ENCODE peak calls at places on chromosomes 4 and X, in nine cellular contexts. R is dermis microvascular lymphatic vessel endothelial cell; O is GM18507; X is left ventricle myocardium inferior; U is lung microvascular endothelial cell; M is activated CD4-positive, alpha-beta T cell treated with anti-CD3 and anti-CD28 coated beads, Interleukin-2, amount 50 U/mL, for 1 hour; A is NCI-H460; C is non-pigmented ciliary epithelial cell; L is T-helper 2 cell. T is an unnamed sample.

GRCh38 chrX:24081661-24082154 is 27.0 kb downstream of the EIF2S3 start:
- DNase-seq in R (peak), O (no peak), X (peak), U (peak), M (peak), A (peak), C (no peak), L (no peak), T (peak)

GRCh38 chr4:125735107-125735506 is 420.4 kb downstream of the FAT4 start:
- DNase-seq in R (peak), O (no peak), X (no peak), U (peak), M (no peak), A (peak), C (peak), L (no peak), T (peak)

GRCh38 chr4:44638091-44638490 is 13.3 kb downstream of the YIPF7 start:
- DNase-seq in R (no peak), O (no peak), X (no peak), U (no peak), M (no peak), A (no peak), C (no peak), L (no peak), T (no peak)

GRCh38 chr4:101020956-101021355 is 326.4 kb downstream of the PPP3CA start:
- DNase-seq in R (peak), O (no peak), X (no peak), U (peak), M (no peak), A (peak), C (peak), L (no peak), T (peak)

GRCh38 chrX:49278081-49278480 is 8.5 kb downstream of the PPP1R3F start:
- DNase-seq in R (no peak), O (no peak), X (no peak), U (no peak), M (no peak), A (no peak), C (no peak), L (no peak), T (no peak)

GRCh38 chr4:173934933-173935620 is 348.4 kb downstream of the FBXO8 start:
- DNase-seq in R (no peak), O (no peak), X (no peak), U (no peak), M (no peak), A (no peak), C (no peak), L (no peak), T (no peak)

GRCh38 chr4:80713409-80713808 is 317.1 kb upstream of the BMP3 start:
- DNase-seq in R (no peak), O (no peak), X (no peak), U (no peak), M (no peak), A (no peak), C (no peak), L (no peak), T (no peak)

GRCh38 chrX:133792198-133792953 is 193.0 kb downstream of the GPC3 start:
- DNase-seq in R (peak), O (peak), X (peak), U (peak), M (peak), A (peak), C (peak), L (no peak), T (peak)

GRCh38 chr4:102687373-102687981 is 73.3 kb downstream of the MANBA start:
- DNase-seq in R (no peak), O (no peak), X (no peak), U (no peak), M (no peak), A (peak), C (no peak), L (no peak), T (peak)

GRCh38 chrX:22526339-22526738 is 253.6 kb downstream of the CBLL2 start:
- DNase-seq in R (peak), O (no peak), X (no peak), U (no peak), M (no peak), A (peak), C (peak), L (no peak), T (peak)

GRCh38 chr4:22029803-22030202 is 81.2 kb upstream of the KCNIP4 start:
- DNase-seq in R (no peak), O (no peak), X (no peak), U (no peak), M (no peak), A (no peak), C (no peak), L (no peak), T (no peak)

GRCh38 chr4:4859799-4860380 is 425 bp downstream of the MSX1 start:
- DNase-seq in R (no peak), O (no peak), X (no peak), U (no peak), M (no peak), A (no peak), C (no peak), L (no peak), T (peak)

GRCh38 chr4:188246488-188246887 is 107.2 kb downstream of the TRIML1 start:
- DNase-seq in R (no peak), O (no peak), X (no peak), U (no peak), M (no peak), A (peak), C (no peak), L (no peak), T (no peak)

GRCh38 chrX:101291204-101291603 is at the start of gene TAF7L:
- DNase-seq in R (peak), O (no peak), X (no peak), U (peak), M (no peak), A (no peak), C (no peak), L (no peak), T (no peak)

GRCh38 chr4:88880501-88881226 is 176.3 kb downstream of the FAM13A start:
- DNase-seq in R (no peak), O (no peak), X (no peak), U (no peak), M (no peak), A (no peak), C (no peak), L (no peak), T (no peak)

GRCh38 chr4:53321151-53321987 is 44.5 kb downstream of the SCFD2 start:
- DNase-seq in R (peak), O (no peak), X (no peak), U (peak), M (no peak), A (no peak), C (peak), L (no peak), T (peak)

GRCh38 chrX:19842542-19842941 is 44.9 kb downstream of the SH3KBP1 start:
- DNase-seq in R (no peak), O (no peak), X (no peak), U (no peak), M (no peak), A (no peak), C (no peak), L (no peak), T (no peak)

GRCh38 chr4:80153800-80154546 is 43.3 kb upstream of the PRDM8 start:
- DNase-seq in R (no peak), O (no peak), X (no peak), U (peak), M (no peak), A (no peak), C (no peak), L (no peak), T (no peak)

GRCh38 chr4:2802618-2803531 is 10.0 kb downstream of the SH3BP2 start:
- DNase-seq in R (no peak), O (no peak), X (peak), U (no peak), M (no peak), A (no peak), C (no peak), L (no peak), T (no peak)

GRCh38 chr4:80036949-80037348 is 36.1 kb downstream of the ANTXR2 start:
- DNase-seq in R (peak), O (no peak), X (no peak), U (no peak), M (no peak), A (no peak), C (no peak), L (no peak), T (no peak)

GRCh38 chr4:175514174-175514573 is 297.9 kb downstream of the GPM6A start:
- DNase-seq in R (no peak), O (no peak), X (no peak), U (no peak), M (no peak), A (no peak), C (peak), L (no peak), T (no peak)

T was measured in Daoy.